ENCODE peak calls at places on chromosomes 12 and 14, in four cellular contexts. M is cardiac muscle cell, N is AG09319, F is RWPE1. O is an unnamed sample.

GRCh38 chr12:14249368-14249767 is 116.1 kb upstream of the ATF7IP start:
- DNase-seq in F (no peak), M (no peak), N (no peak), O (no peak)

GRCh38 chr12:129552996-129553750 is 350.7 kb downstream of the TMEM132D start:
- DNase-seq in F (no peak), N (no peak), M (no peak), O (no peak)

GRCh38 chr12:39236994-39237393 is 205.9 kb downstream of the KIF21A start:
- DNase-seq in M (peak), N (no peak), F (peak), O (no peak)

GRCh38 chr12:41437578-41437977 is 249.5 kb downstream of the PDZRN4 start:
- DNase-seq in M (no peak), N (no peak), F (no peak), O (no peak)

GRCh38 chr14:106694638-106695393 is 1168.4 kb downstream of the TMEM121 start:
- DNase-seq in M (no peak), F (peak), N (no peak), O (no peak)

GRCh38 chr14:105838591-105839424 is 312.4 kb downstream of the TMEM121 start:
- DNase-seq in N (no peak), F (no peak), M (no peak), O (no peak)

GRCh38 chr12:48084066-48084465 is 21.8 kb downstream of the SENP1 start:
- DNase-seq in N (no peak), M (peak), F (no peak), O (no peak)

GRCh38 chr12:6312529-6313325 is 2.2 kb downstream of the PLEKHG6 start:
- DNase-seq in F (peak), N (no peak), M (no peak), O (no peak)

GRCh38 chr14:44981198-44981597 is 19.2 kb downstream of the TOGARAM1 start:
- DNase-seq in N (no peak), F (no peak), M (no peak), O (no peak)

GRCh38 chr14:52729585-52729924 is 411 bp upstream of the STYX start:
- DNase-seq in M (no peak), F (no peak), N (no peak), O (no peak)

DNA sequence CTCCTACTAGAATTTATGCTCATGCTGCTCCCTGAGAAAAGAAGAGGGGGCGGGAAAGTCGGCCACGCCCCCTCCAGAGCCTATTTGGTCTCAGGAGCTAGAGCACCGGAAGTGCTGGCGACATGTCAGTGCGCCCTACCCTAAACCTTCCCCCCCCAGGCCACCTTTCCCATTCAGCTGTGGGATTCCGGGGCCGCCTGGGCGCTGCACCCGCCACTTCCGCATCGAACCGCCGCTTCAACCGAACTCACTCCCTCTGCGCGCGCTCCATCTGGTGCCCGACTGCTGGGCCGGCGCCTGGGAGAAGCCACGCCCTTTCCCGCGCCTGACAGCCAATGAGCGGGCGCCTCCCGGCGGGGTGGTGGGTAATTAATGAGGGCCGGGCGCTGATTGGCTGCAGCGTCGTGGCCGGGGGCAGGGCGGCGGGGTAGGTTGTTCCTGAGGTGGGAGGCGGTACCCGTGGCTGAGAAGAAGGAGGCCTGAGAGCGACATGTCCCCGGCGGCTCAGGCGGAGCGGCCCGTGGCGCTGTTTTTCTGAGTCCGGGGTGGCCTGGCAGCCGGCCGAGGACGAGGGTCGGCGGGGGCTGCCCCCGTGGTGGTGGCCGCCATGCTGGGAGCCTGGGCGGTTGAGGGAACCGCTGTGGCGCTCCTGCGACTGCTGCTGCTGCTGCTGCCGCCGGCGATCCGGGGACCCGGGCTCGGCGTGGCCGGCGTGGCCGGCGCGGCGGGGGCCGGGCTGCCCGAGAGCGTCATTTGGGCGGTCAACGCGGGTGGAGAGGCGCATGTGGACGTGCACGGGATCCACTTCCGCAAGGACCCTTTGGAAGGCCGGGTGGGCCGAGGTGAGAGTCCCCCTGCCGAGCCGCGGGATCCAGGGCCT is at the start of gene MLEC:
- DNase-seq in M (peak), N (peak), F (peak), O (peak)
- TF ChIP-seq CTCF in M (no peak), N (no peak), F (no peak), O (peak)

GRCh38 chr14:90649557-90650135 is 166.6 kb downstream of the TTC7B start:
- DNase-seq in F (no peak), M (no peak), N (no peak), O (no peak)

GRCh38 chr14:90652626-90653025 is 163.6 kb downstream of the TTC7B start:
- DNase-seq in N (no peak), F (no peak), M (no peak), O (no peak)

GRCh38 chr14:90654831-90655276 is 161.4 kb downstream of the TTC7B start:
- DNase-seq in N (no peak), M (peak), F (no peak), O (no peak)

GRCh38 chr14:90651405-90651804 is 164.8 kb downstream of the TTC7B start:
- DNase-seq in F (no peak), N (no peak), M (no peak), O (no peak)

DNA sequence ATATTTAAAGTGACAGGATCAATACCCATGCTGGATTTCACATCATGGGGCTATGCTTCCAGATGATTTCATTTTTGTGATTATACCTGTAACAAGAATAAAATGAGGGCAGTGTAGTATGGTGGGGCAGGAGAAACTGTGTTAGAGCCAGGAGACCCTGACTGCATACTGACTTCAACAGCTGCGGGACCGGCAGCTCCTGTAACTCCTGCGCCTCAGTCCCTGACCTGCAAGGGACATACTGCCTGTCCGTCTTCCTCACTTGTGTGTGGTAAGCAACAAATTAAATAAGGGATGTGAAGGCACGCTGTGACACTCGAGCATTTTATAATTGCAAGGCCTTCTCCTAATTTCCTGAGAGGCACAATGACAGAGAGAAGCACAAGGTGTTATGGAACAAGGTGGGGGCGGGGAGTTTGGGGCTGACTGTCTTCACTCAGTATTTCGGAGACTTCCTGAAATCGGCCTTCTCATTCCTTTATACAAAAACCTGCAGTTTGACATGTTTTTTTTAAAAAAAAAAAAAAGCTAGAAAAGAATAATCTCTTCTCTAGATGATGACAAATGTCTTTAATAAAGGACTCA is 164.2 kb downstream of the TTC7B start:
- DNase-seq in M (no peak), F (no peak), N (no peak), O (no peak)
- TF ChIP-seq CTCF in M (no peak), F (no peak), N (no peak), O (no peak)

GRCh38 chr12:62600038-62600437 is 133.4 kb downstream of the MON2 start:
- DNase-seq in F (no peak), N (no peak), M (no peak), O (no peak)
- TF ChIP-seq CTCF in F (no peak), N (no peak), M (peak), O (peak)

GRCh38 chr12:26471560-26471959 is 276.2 kb downstream of the SSPN start:
- DNase-seq in F (no peak), M (peak), N (peak), O (no peak)
- TF ChIP-seq CTCF in F (no peak), M (no peak), N (peak), O (no peak)

GRCh38 chr14:93736378-93737014 is 51.8 kb downstream of the PRIMA1 start:
- DNase-seq in N (no peak), M (no peak), F (no peak), O (peak)
- TF ChIP-seq CTCF in N (no peak), M (no peak), F (no peak), O (peak)

DNA sequence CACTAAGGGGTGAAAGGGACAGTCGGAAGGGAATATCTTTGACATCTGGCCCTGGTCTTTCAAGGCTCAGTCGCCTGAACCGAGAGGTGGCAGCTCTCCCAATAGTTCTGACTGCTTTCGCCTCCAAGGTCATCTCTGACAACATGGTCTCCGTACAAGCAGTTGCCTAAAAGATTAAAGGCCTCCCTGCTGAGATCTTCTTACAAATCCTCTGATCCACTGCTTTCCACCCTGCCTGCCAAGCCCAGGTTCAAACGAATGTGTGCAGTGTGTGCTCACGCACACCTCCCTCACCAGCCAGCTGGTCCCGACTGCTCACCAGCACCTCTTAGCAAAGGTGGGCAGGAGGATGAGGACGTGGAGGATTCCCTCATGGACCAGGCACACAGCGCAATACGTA is 10.4 kb downstream of the B4GALNT3 start:
- DNase-seq in M (no peak), N (no peak), F (no peak), O (no peak)
- TF ChIP-seq CTCF in M (no peak), N (no peak), F (no peak), O (no peak)

GRCh38 chr14:97218713-97219355 is 421.7 kb downstream of the VRK1 start:
- DNase-seq in M (no peak), F (no peak), N (no peak), O (peak)
- TF ChIP-seq CTCF in M (no peak), F (no peak), N (no peak), O (no peak)

DNA sequence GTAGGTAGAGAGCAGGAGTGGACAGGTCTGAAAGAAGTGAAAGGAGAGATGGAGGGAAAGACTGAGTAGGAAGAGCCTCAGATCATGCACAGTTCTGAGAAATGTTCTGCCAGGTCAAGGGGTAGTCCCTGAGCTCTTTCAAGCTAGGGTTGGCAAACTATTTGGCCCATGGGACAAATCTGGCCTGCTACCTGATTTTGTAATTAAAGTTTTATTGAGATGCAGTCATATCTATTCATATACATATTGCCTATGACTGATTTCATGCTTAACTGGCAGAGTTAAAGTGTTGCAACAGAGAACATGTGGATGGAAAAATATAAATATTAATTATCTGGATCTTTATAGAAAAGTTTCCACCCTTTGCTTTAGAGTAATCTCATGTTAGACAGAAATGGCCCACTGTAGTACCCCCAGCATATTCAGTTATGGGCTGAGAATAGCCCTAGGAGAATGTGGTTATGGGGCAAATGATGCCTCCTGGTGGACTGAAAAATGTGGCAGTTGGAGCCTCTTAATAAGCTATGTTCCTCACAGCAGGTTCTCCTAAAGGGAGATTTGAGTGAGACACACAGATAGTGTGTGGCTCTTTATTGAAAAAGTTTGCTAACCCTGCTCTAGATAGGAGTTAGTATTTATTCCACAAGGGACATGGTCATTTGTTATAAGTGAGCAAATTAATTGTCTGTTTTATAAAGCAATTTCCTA is 476.9 kb downstream of the LRIG3 start:
- DNase-seq in F (peak), M (peak), N (no peak), O (peak)
- TF ChIP-seq CTCF in F (no peak), M (peak), N (peak), O (peak)

O was measured in endothelial cell.